ENCODE peak calls at places on chromosomes 2 and 18, in four cellular contexts. One of them, this sample, is unnamed.
A peak's percentile ranks its signal among the peaks of the same experiment; 100 is the strongest.

GRCh38 chr2:151575338-151575737 is 158.9 kb downstream of the NEB start:
- DNase-seq in GM12878: no peak
- DNase-seq in H1: no peak
- DNase-seq in HepG2: no peak
- DNase-seq in this sample: no peak

GRCh38 chr2:176412136-176412535 is 142.9 kb downstream of the MTX2 start:
- DNase-seq in H1: no peak
- DNase-seq in GM12878: no peak
- DNase-seq in HepG2: no peak
- DNase-seq in this sample: no peak

GRCh38 chr2:224042191-224042696 is 3.2 kb upstream of the SERPINE2 start:
- DNase-seq in GM12878: no peak
- DNase-seq in HepG2: no peak
- DNase-seq in H1: no peak
- DNase-seq in this sample: no peak

GRCh38 chr18:2971741-2972552 is 41.0 kb downstream of the LPIN2 start:
- DNase-seq in H1: no peak
- DNase-seq in HepG2: no peak
- DNase-seq in GM12878: peak; percentile 90
- DNase-seq in this sample: no peak

GRCh38 chr2:35099345-35099744 is 1256.2 kb upstream of the CRIM1 start:
- DNase-seq in H1: no peak
- DNase-seq in HepG2: no peak
- DNase-seq in GM12878: no peak
- DNase-seq in this sample: no peak

GRCh38 chr2:197356136-197356535 is 45.6 kb upstream of the ANKRD44 start:
- DNase-seq in HepG2: no peak
- DNase-seq in H1: no peak
- DNase-seq in GM12878: no peak
- DNase-seq in this sample: peak; percentile 49

GRCh38 chr18:79058007-79058406 is 11.2 kb upstream of the ATP9B start:
- DNase-seq in H1: no peak
- DNase-seq in HepG2: no peak
- DNase-seq in GM12878: no peak
- DNase-seq in this sample: no peak

GRCh38 chr2:218257390-218257981 is 3.3 kb upstream of the GPBAR1 start:
- DNase-seq in GM12878: peak; percentile 56
- DNase-seq in H1: no peak
- DNase-seq in HepG2: no peak
- DNase-seq in this sample: peak; percentile 72

GRCh38 chr18:68837665-68838390 is 39.9 kb downstream of the CCDC102B start:
- DNase-seq in GM12878: no peak
- DNase-seq in HepG2: no peak
- DNase-seq in H1: no peak
- DNase-seq in this sample: no peak

GRCh38 chr2:111120253-111121027 is at the start of gene BCL2L11:
- DNase-seq in GM12878: no peak
- DNase-seq in H1: peak; percentile 74
- DNase-seq in HepG2: peak; percentile 89
- DNase-seq in this sample: peak; percentile 91

GRCh38 chr18:63366270-63366990 is 576 bp downstream of the KDSR start:
- DNase-seq in H1: peak; percentile 34
- DNase-seq in HepG2: peak; percentile 64
- DNase-seq in GM12878: no peak
- DNase-seq in this sample: peak; percentile 30

GRCh38 chr2:128622916-128623620 is 304.4 kb upstream of the HS6ST1 start:
- DNase-seq in GM12878: no peak
- DNase-seq in H1: no peak
- DNase-seq in HepG2: no peak
- DNase-seq in this sample: no peak

GRCh38 chr2:42931147-42931817 is 138.9 kb upstream of the HAAO start:
- DNase-seq in GM12878: no peak
- DNase-seq in HepG2: peak; percentile 64
- DNase-seq in H1: peak; percentile 33
- DNase-seq in this sample: peak; percentile 48

GRCh38 chr2:178277741-178278197 is 83.5 kb downstream of the OSBPL6 start:
- DNase-seq in HepG2: peak; percentile 86
- DNase-seq in H1: no peak
- DNase-seq in GM12878: no peak
- DNase-seq in this sample: peak; percentile 61

GRCh38 chr2:57204364-57204763 is 842.2 kb upstream of the VRK2 start:
- DNase-seq in GM12878: no peak
- DNase-seq in HepG2: no peak
- DNase-seq in H1: no peak
- DNase-seq in this sample: no peak

GRCh38 chr2:20080415-20080814 is 29.0 kb upstream of the LAPTM4A start:
- DNase-seq in H1: no peak
- DNase-seq in GM12878: no peak
- DNase-seq in HepG2: no peak
- DNase-seq in this sample: no peak

GRCh38 chr2:166516712-166517303 is 22.8 kb upstream of the SCN7A start:
- DNase-seq in H1: no peak
- DNase-seq in GM12878: no peak
- DNase-seq in HepG2: peak; percentile 25
- DNase-seq in this sample: peak; percentile 26

GRCh38 chr2:111108745-111109271 is 11.9 kb upstream of the BCL2L11 start:
- DNase-seq in GM12878: no peak
- DNase-seq in HepG2: no peak
- DNase-seq in H1: no peak
- DNase-seq in this sample: no peak

GRCh38 chr2:120750488-120751210 is 15.0 kb downstream of the GLI2 start:
- DNase-seq in HepG2: no peak
- DNase-seq in H1: no peak
- DNase-seq in GM12878: no peak
- DNase-seq in this sample: no peak
- TF ChIP-seq SP1 in HepG2: no peak
- TF ChIP-seq SP1 in H1: no peak
- TF ChIP-seq SP1 in GM12878: no peak
- TF ChIP-seq SP1 in this sample: no peak

GRCh38 chr18:58338961-58339722 is 289.7 kb downstream of the ALPK2 start:
- DNase-seq in H1: peak; percentile 29
- DNase-seq in HepG2: no peak
- DNase-seq in GM12878: no peak
- DNase-seq in this sample: peak; percentile 21
- TF ChIP-seq SUZ12 in H1: no peak
- TF ChIP-seq SUZ12 in HepG2: no peak
- TF ChIP-seq SUZ12 in GM12878: no peak
- TF ChIP-seq SUZ12 in this sample: no peak

GRCh38 chr18:72742002-72742401 is 125.8 kb downstream of the NETO1 start:
- DNase-seq in H1: no peak
- DNase-seq in GM12878: no peak
- DNase-seq in HepG2: no peak
- DNase-seq in this sample: no peak
- TF ChIP-seq SP1 in H1: no peak
- TF ChIP-seq SP1 in GM12878: no peak
- TF ChIP-seq SP1 in HepG2: no peak
- TF ChIP-seq SP1 in this sample: no peak

GRCh38 chr2:100513650-100514049 is 43.4 kb downstream of the NMS start:
- DNase-seq in H1: no peak
- DNase-seq in GM12878: no peak
- DNase-seq in HepG2: no peak
- DNase-seq in this sample: no peak
- TF ChIP-seq SUZ12 in H1: no peak
- TF ChIP-seq SUZ12 in GM12878: no peak
- TF ChIP-seq SUZ12 in HepG2: no peak
- TF ChIP-seq SUZ12 in this sample: no peak

GRCh38 chr2:61707984-61708852 is 145.6 kb downstream of the FAM161A start:
- DNase-seq in H1: no peak
- DNase-seq in HepG2: peak; percentile 78
- DNase-seq in GM12878: peak; percentile 92
- DNase-seq in this sample: no peak
- TF ChIP-seq SP1 in H1: no peak
- TF ChIP-seq SP1 in HepG2: no peak
- TF ChIP-seq SP1 in GM12878: peak; percentile 57
- TF ChIP-seq SP1 in this sample: no peak

GRCh38 chr2:97763176-97763845 is 49.9 kb downstream of the ZAP70 start:
- DNase-seq in H1: no peak
- DNase-seq in GM12878: no peak
- DNase-seq in HepG2: no peak
- DNase-seq in this sample: no peak

GRCh38 chr2:97761192-97761591 is 47.8 kb downstream of the ZAP70 start:
- DNase-seq in H1: no peak
- DNase-seq in GM12878: no peak
- DNase-seq in HepG2: no peak
- DNase-seq in this sample: no peak

GRCh38 chr2:97766567-97766966 is 53.2 kb downstream of the ZAP70 start:
- DNase-seq in HepG2: no peak
- DNase-seq in H1: no peak
- DNase-seq in GM12878: no peak
- DNase-seq in this sample: no peak

GRCh38 chr2:97765933-97766332 is 52.6 kb downstream of the ZAP70 start:
- DNase-seq in H1: no peak
- DNase-seq in HepG2: no peak
- DNase-seq in GM12878: no peak
- DNase-seq in this sample: no peak

DNA sequence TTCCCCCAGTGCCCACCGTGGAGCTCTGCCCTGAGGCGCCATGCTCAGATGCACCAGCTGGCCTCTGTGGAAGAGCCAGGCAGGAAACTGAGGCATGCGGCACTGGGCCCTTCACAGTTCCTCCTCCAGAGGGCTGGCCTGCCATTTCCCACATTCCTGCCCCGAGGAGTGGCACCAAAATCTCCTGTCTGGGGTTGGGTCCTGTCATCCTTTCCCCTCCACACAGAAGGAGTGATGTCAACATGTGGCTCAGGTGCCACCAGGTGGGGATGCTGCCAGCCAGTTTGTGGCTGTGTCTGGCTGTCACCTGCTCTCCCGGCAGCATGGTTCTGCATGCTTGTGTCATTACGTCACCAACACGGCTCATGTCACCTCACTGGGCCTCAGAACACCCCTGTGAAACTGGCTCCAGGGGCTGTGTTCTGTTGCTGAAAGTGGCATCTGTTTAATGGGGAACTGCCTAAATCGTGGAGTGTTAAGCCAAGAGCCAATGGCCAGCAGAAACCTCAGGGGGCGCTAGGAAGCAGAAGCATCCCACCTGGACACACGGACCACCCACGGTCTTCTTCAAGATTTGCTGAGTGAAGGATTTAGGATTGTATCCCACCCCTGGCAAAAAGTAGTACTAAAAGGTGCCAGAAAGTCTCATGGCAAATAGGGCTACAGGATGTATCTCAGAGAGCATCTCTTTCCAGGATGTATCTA is 51.3 kb downstream of the ZAP70 start:
- DNase-seq in H1: no peak
- DNase-seq in GM12878: no peak
- DNase-seq in HepG2: no peak
- DNase-seq in this sample: no peak
- TF ChIP-seq SUZ12 in H1: no peak
- TF ChIP-seq SUZ12 in GM12878: no peak
- TF ChIP-seq SUZ12 in HepG2: no peak
- TF ChIP-seq SUZ12 in this sample: no peak

GRCh38 chr2:207416936-207417718 is 112.6 kb upstream of the CREB1 start:
- DNase-seq in H1: no peak
- DNase-seq in HepG2: no peak
- DNase-seq in GM12878: no peak
- DNase-seq in this sample: no peak
- TF ChIP-seq SP1 in H1: no peak
- TF ChIP-seq SP1 in HepG2: no peak
- TF ChIP-seq SP1 in GM12878: no peak
- TF ChIP-seq SP1 in this sample: no peak

DNA sequence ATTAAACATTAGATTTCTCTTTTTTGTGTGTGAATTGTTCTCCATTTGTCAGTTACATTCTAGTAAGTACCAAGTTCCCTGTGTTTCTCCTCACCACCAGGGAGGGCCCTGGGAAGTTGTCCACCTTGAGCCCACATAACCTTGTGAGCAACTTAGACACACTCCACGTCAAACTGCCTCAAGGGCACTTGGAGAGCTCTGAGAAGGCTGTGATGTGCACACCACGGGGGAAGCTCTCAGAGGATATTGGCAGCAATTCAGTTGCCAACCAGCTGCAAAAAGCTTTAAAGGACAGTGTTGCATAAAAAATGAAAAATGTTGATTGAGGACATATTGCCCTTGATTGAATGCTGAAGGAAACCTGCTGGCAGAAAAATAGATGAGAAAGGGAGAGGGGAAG is 743.6 kb downstream of the RNF144A start:
- DNase-seq in H1: no peak
- DNase-seq in HepG2: no peak
- DNase-seq in GM12878: no peak
- DNase-seq in this sample: no peak
- TF ChIP-seq SUZ12 in H1: no peak
- TF ChIP-seq SUZ12 in HepG2: no peak
- TF ChIP-seq SUZ12 in GM12878: no peak
- TF ChIP-seq SUZ12 in this sample: no peak

GRCh38 chr2:160367887-160368286 is 125.7 kb downstream of the RBMS1 start:
- DNase-seq in GM12878: peak; percentile 7
- DNase-seq in HepG2: no peak
- DNase-seq in H1: no peak
- DNase-seq in this sample: peak; percentile 14
- TF ChIP-seq SP1 in GM12878: no peak
- TF ChIP-seq SP1 in HepG2: no peak
- TF ChIP-seq SP1 in H1: no peak
- TF ChIP-seq SP1 in this sample: no peak

GRCh38 chr2:133077259-133077822 is 407.3 kb upstream of the LYPD1 start:
- DNase-seq in HepG2: no peak
- DNase-seq in H1: no peak
- DNase-seq in GM12878: no peak
- DNase-seq in this sample: no peak
- TF ChIP-seq SUZ12 in HepG2: no peak
- TF ChIP-seq SUZ12 in H1: no peak
- TF ChIP-seq SUZ12 in GM12878: no peak
- TF ChIP-seq SUZ12 in this sample: no peak